ENCODE peak calls at places on chromosomes 5 and 9, in nine cellular contexts. One of them, this sample, is unnamed.

GRCh38 chr5:139689631-139690384 is 41.7 kb downstream of the CXXC5 start:
- DNase-seq in activated T-helper 2 cell treated with anti-CD3 and anti-CD28 coated beads, Interferon-gamma antibody, Interleukin-2, Interleukin-4, amounts not matched to agents 10 μg/mL and 5 μg/mL and 100 μg/mL, durations not matched to agents 14 hours and 24 hours and 36 hours: no peak
- DNase-seq in ELF-1: no peak
- DNase-seq in stimulated activated naive B cell treated with anti-CD40 and anti-IgM and Interleukin-4, amounts not matched to agents 10 μg/mL and 1 μg/mL and 100 μg/mL, for 72 hours: no peak
- DNase-seq in epithelial cell of esophagus: peak; percentile 42
- DNase-seq in CD8-positive, alpha-beta memory T cell: no peak
- DNase-seq in amygdala: peak; percentile 18
- DNase-seq in NCI-H1105 treated with DMSO at 0.1 percent for 48 hours: no peak
- DNase-seq in stimulated activated CD4-positive, alpha-beta T cell treated with anti-CD3 and anti-CD28 coated beads, Interleukin-15, amount 100 ng/mL, for 1 hour: no peak
- DNase-seq in this sample: no peak

GRCh38 chr5:160312139-160312959 is at the start of gene CCNJL:
- DNase-seq in stimulated activated naive B cell treated with anti-CD40 and anti-IgM and Interleukin-4, amounts not matched to agents 10 μg/mL and 1 μg/mL and 100 μg/mL, for 72 hours: no peak
- DNase-seq in activated T-helper 2 cell treated with anti-CD3 and anti-CD28 coated beads, Interferon-gamma antibody, Interleukin-2, Interleukin-4, amounts not matched to agents 10 μg/mL and 5 μg/mL and 100 μg/mL, durations not matched to agents 14 hours and 24 hours and 36 hours: no peak
- DNase-seq in CD8-positive, alpha-beta memory T cell: no peak
- DNase-seq in ELF-1: peak; percentile 67
- DNase-seq in epithelial cell of esophagus: peak; percentile 39
- DNase-seq in stimulated activated CD4-positive, alpha-beta T cell treated with anti-CD3 and anti-CD28 coated beads, Interleukin-15, amount 100 ng/mL, for 1 hour: no peak
- DNase-seq in amygdala: peak; percentile 56
- DNase-seq in NCI-H1105 treated with DMSO at 0.1 percent for 48 hours: peak; percentile 46
- DNase-seq in this sample: peak; percentile 80

GRCh38 chr5:139296862-139297326 is 3.4 kb downstream of the MATR3 start:
- DNase-seq in amygdala: no peak
- DNase-seq in NCI-H1105 treated with DMSO at 0.1 percent for 48 hours: no peak
- DNase-seq in CD8-positive, alpha-beta memory T cell: no peak
- DNase-seq in stimulated activated naive B cell treated with anti-CD40 and anti-IgM and Interleukin-4, amounts not matched to agents 10 μg/mL and 1 μg/mL and 100 μg/mL, for 72 hours: no peak
- DNase-seq in epithelial cell of esophagus: no peak
- DNase-seq in stimulated activated CD4-positive, alpha-beta T cell treated with anti-CD3 and anti-CD28 coated beads, Interleukin-15, amount 100 ng/mL, for 1 hour: no peak
- DNase-seq in activated T-helper 2 cell treated with anti-CD3 and anti-CD28 coated beads, Interferon-gamma antibody, Interleukin-2, Interleukin-4, amounts not matched to agents 10 μg/mL and 5 μg/mL and 100 μg/mL, durations not matched to agents 14 hours and 24 hours and 36 hours: no peak
- DNase-seq in ELF-1: peak; percentile 56
- DNase-seq in this sample: no peak

GRCh38 chr5:14357441-14357840 is 214.3 kb downstream of the TRIO start:
- DNase-seq in ELF-1: no peak
- DNase-seq in CD8-positive, alpha-beta memory T cell: no peak
- DNase-seq in amygdala: no peak
- DNase-seq in epithelial cell of esophagus: no peak
- DNase-seq in stimulated activated CD4-positive, alpha-beta T cell treated with anti-CD3 and anti-CD28 coated beads, Interleukin-15, amount 100 ng/mL, for 1 hour: no peak
- DNase-seq in activated T-helper 2 cell treated with anti-CD3 and anti-CD28 coated beads, Interferon-gamma antibody, Interleukin-2, Interleukin-4, amounts not matched to agents 10 μg/mL and 5 μg/mL and 100 μg/mL, durations not matched to agents 14 hours and 24 hours and 36 hours: no peak
- DNase-seq in NCI-H1105 treated with DMSO at 0.1 percent for 48 hours: no peak
- DNase-seq in stimulated activated naive B cell treated with anti-CD40 and anti-IgM and Interleukin-4, amounts not matched to agents 10 μg/mL and 1 μg/mL and 100 μg/mL, for 72 hours: no peak
- DNase-seq in this sample: no peak

GRCh38 chr5:15794117-15794985 is 294.4 kb downstream of the FBXL7 start:
- DNase-seq in ELF-1: no peak
- DNase-seq in stimulated activated CD4-positive, alpha-beta T cell treated with anti-CD3 and anti-CD28 coated beads, Interleukin-15, amount 100 ng/mL, for 1 hour: no peak
- DNase-seq in amygdala: no peak
- DNase-seq in NCI-H1105 treated with DMSO at 0.1 percent for 48 hours: no peak
- DNase-seq in stimulated activated naive B cell treated with anti-CD40 and anti-IgM and Interleukin-4, amounts not matched to agents 10 μg/mL and 1 μg/mL and 100 μg/mL, for 72 hours: no peak
- DNase-seq in activated T-helper 2 cell treated with anti-CD3 and anti-CD28 coated beads, Interferon-gamma antibody, Interleukin-2, Interleukin-4, amounts not matched to agents 10 μg/mL and 5 μg/mL and 100 μg/mL, durations not matched to agents 14 hours and 24 hours and 36 hours: no peak
- DNase-seq in epithelial cell of esophagus: peak; percentile 13
- DNase-seq in CD8-positive, alpha-beta memory T cell: no peak
- DNase-seq in this sample: no peak

GRCh38 chr9:98879094-98879957 is 64.4 kb upstream of the COL15A1 start:
- DNase-seq in NCI-H1105 treated with DMSO at 0.1 percent for 48 hours: no peak
- DNase-seq in ELF-1: no peak
- DNase-seq in amygdala: no peak
- DNase-seq in CD8-positive, alpha-beta memory T cell: no peak
- DNase-seq in stimulated activated naive B cell treated with anti-CD40 and anti-IgM and Interleukin-4, amounts not matched to agents 10 μg/mL and 1 μg/mL and 100 μg/mL, for 72 hours: no peak
- DNase-seq in epithelial cell of esophagus: no peak
- DNase-seq in activated T-helper 2 cell treated with anti-CD3 and anti-CD28 coated beads, Interferon-gamma antibody, Interleukin-2, Interleukin-4, amounts not matched to agents 10 μg/mL and 5 μg/mL and 100 μg/mL, durations not matched to agents 14 hours and 24 hours and 36 hours: no peak
- DNase-seq in stimulated activated CD4-positive, alpha-beta T cell treated with anti-CD3 and anti-CD28 coated beads, Interleukin-15, amount 100 ng/mL, for 1 hour: no peak
- DNase-seq in this sample: no peak

GRCh38 chr9:99019523-99020331 is 76.0 kb downstream of the COL15A1 start:
- DNase-seq in amygdala: no peak
- DNase-seq in CD8-positive, alpha-beta memory T cell: no peak
- DNase-seq in epithelial cell of esophagus: peak; percentile 90
- DNase-seq in activated T-helper 2 cell treated with anti-CD3 and anti-CD28 coated beads, Interferon-gamma antibody, Interleukin-2, Interleukin-4, amounts not matched to agents 10 μg/mL and 5 μg/mL and 100 μg/mL, durations not matched to agents 14 hours and 24 hours and 36 hours: no peak
- DNase-seq in ELF-1: peak; percentile 23
- DNase-seq in NCI-H1105 treated with DMSO at 0.1 percent for 48 hours: no peak
- DNase-seq in stimulated activated naive B cell treated with anti-CD40 and anti-IgM and Interleukin-4, amounts not matched to agents 10 μg/mL and 1 μg/mL and 100 μg/mL, for 72 hours: no peak
- DNase-seq in stimulated activated CD4-positive, alpha-beta T cell treated with anti-CD3 and anti-CD28 coated beads, Interleukin-15, amount 100 ng/mL, for 1 hour: no peak
- DNase-seq in this sample: no peak

GRCh38 chr9:4073371-4073770 is 226.5 kb downstream of the GLIS3 start:
- DNase-seq in amygdala: no peak
- DNase-seq in CD8-positive, alpha-beta memory T cell: no peak
- DNase-seq in stimulated activated CD4-positive, alpha-beta T cell treated with anti-CD3 and anti-CD28 coated beads, Interleukin-15, amount 100 ng/mL, for 1 hour: no peak
- DNase-seq in NCI-H1105 treated with DMSO at 0.1 percent for 48 hours: no peak
- DNase-seq in activated T-helper 2 cell treated with anti-CD3 and anti-CD28 coated beads, Interferon-gamma antibody, Interleukin-2, Interleukin-4, amounts not matched to agents 10 μg/mL and 5 μg/mL and 100 μg/mL, durations not matched to agents 14 hours and 24 hours and 36 hours: no peak
- DNase-seq in epithelial cell of esophagus: no peak
- DNase-seq in ELF-1: peak; percentile 58
- DNase-seq in stimulated activated naive B cell treated with anti-CD40 and anti-IgM and Interleukin-4, amounts not matched to agents 10 μg/mL and 1 μg/mL and 100 μg/mL, for 72 hours: no peak
- DNase-seq in this sample: no peak

GRCh38 chr9:133496901-133497411 is 18.1 kb upstream of the SLC2A6 start:
- DNase-seq in epithelial cell of esophagus: no peak
- DNase-seq in amygdala: no peak
- DNase-seq in stimulated activated naive B cell treated with anti-CD40 and anti-IgM and Interleukin-4, amounts not matched to agents 10 μg/mL and 1 μg/mL and 100 μg/mL, for 72 hours: no peak
- DNase-seq in ELF-1: no peak
- DNase-seq in CD8-positive, alpha-beta memory T cell: no peak
- DNase-seq in activated T-helper 2 cell treated with anti-CD3 and anti-CD28 coated beads, Interferon-gamma antibody, Interleukin-2, Interleukin-4, amounts not matched to agents 10 μg/mL and 5 μg/mL and 100 μg/mL, durations not matched to agents 14 hours and 24 hours and 36 hours: no peak
- DNase-seq in NCI-H1105 treated with DMSO at 0.1 percent for 48 hours: no peak
- DNase-seq in stimulated activated CD4-positive, alpha-beta T cell treated with anti-CD3 and anti-CD28 coated beads, Interleukin-15, amount 100 ng/mL, for 1 hour: no peak
- DNase-seq in this sample: no peak

GRCh38 chr5:74639538-74640449 is 734 bp downstream of the ENC1 start:
- DNase-seq in activated T-helper 2 cell treated with anti-CD3 and anti-CD28 coated beads, Interferon-gamma antibody, Interleukin-2, Interleukin-4, amounts not matched to agents 10 μg/mL and 5 μg/mL and 100 μg/mL, durations not matched to agents 14 hours and 24 hours and 36 hours: peak; percentile 18
- DNase-seq in CD8-positive, alpha-beta memory T cell: peak; percentile 25
- DNase-seq in stimulated activated CD4-positive, alpha-beta T cell treated with anti-CD3 and anti-CD28 coated beads, Interleukin-15, amount 100 ng/mL, for 1 hour: peak; percentile 16
- DNase-seq in stimulated activated naive B cell treated with anti-CD40 and anti-IgM and Interleukin-4, amounts not matched to agents 10 μg/mL and 1 μg/mL and 100 μg/mL, for 72 hours: peak; percentile 37
- DNase-seq in ELF-1: peak; percentile 61
- DNase-seq in amygdala: no peak
- DNase-seq in NCI-H1105 treated with DMSO at 0.1 percent for 48 hours: peak; percentile 31
- DNase-seq in epithelial cell of esophagus: peak; percentile 47
- DNase-seq in this sample: no peak

GRCh38 chr9:36895744-36896260 is 138.3 kb downstream of the PAX5 start:
- DNase-seq in epithelial cell of esophagus: no peak
- DNase-seq in stimulated activated naive B cell treated with anti-CD40 and anti-IgM and Interleukin-4, amounts not matched to agents 10 μg/mL and 1 μg/mL and 100 μg/mL, for 72 hours: no peak
- DNase-seq in CD8-positive, alpha-beta memory T cell: no peak
- DNase-seq in ELF-1: no peak
- DNase-seq in NCI-H1105 treated with DMSO at 0.1 percent for 48 hours: no peak
- DNase-seq in stimulated activated CD4-positive, alpha-beta T cell treated with anti-CD3 and anti-CD28 coated beads, Interleukin-15, amount 100 ng/mL, for 1 hour: no peak
- DNase-seq in amygdala: no peak
- DNase-seq in activated T-helper 2 cell treated with anti-CD3 and anti-CD28 coated beads, Interferon-gamma antibody, Interleukin-2, Interleukin-4, amounts not matched to agents 10 μg/mL and 5 μg/mL and 100 μg/mL, durations not matched to agents 14 hours and 24 hours and 36 hours: no peak
- DNase-seq in this sample: no peak

GRCh38 chr9:72839140-72839539 is 113.7 kb downstream of the ALDH1A1 start:
- DNase-seq in NCI-H1105 treated with DMSO at 0.1 percent for 48 hours: no peak
- DNase-seq in activated T-helper 2 cell treated with anti-CD3 and anti-CD28 coated beads, Interferon-gamma antibody, Interleukin-2, Interleukin-4, amounts not matched to agents 10 μg/mL and 5 μg/mL and 100 μg/mL, durations not matched to agents 14 hours and 24 hours and 36 hours: no peak
- DNase-seq in stimulated activated CD4-positive, alpha-beta T cell treated with anti-CD3 and anti-CD28 coated beads, Interleukin-15, amount 100 ng/mL, for 1 hour: no peak
- DNase-seq in stimulated activated naive B cell treated with anti-CD40 and anti-IgM and Interleukin-4, amounts not matched to agents 10 μg/mL and 1 μg/mL and 100 μg/mL, for 72 hours: no peak
- DNase-seq in CD8-positive, alpha-beta memory T cell: no peak
- DNase-seq in ELF-1: no peak
- DNase-seq in epithelial cell of esophagus: peak; percentile 29
- DNase-seq in amygdala: no peak
- DNase-seq in this sample: no peak

GRCh38 chr9:27329292-27329691 is 32.3 kb upstream of the EQTN start:
- DNase-seq in epithelial cell of esophagus: no peak
- DNase-seq in amygdala: peak; percentile 40
- DNase-seq in ELF-1: no peak
- DNase-seq in stimulated activated naive B cell treated with anti-CD40 and anti-IgM and Interleukin-4, amounts not matched to agents 10 μg/mL and 1 μg/mL and 100 μg/mL, for 72 hours: no peak
- DNase-seq in stimulated activated CD4-positive, alpha-beta T cell treated with anti-CD3 and anti-CD28 coated beads, Interleukin-15, amount 100 ng/mL, for 1 hour: no peak
- DNase-seq in CD8-positive, alpha-beta memory T cell: no peak
- DNase-seq in NCI-H1105 treated with DMSO at 0.1 percent for 48 hours: peak; percentile 31
- DNase-seq in activated T-helper 2 cell treated with anti-CD3 and anti-CD28 coated beads, Interferon-gamma antibody, Interleukin-2, Interleukin-4, amounts not matched to agents 10 μg/mL and 5 μg/mL and 100 μg/mL, durations not matched to agents 14 hours and 24 hours and 36 hours: no peak
- DNase-seq in this sample: no peak

GRCh38 chr5:57225553-57225952 is 51.7 kb downstream of the GPBP1 start:
- DNase-seq in NCI-H1105 treated with DMSO at 0.1 percent for 48 hours: no peak
- DNase-seq in activated T-helper 2 cell treated with anti-CD3 and anti-CD28 coated beads, Interferon-gamma antibody, Interleukin-2, Interleukin-4, amounts not matched to agents 10 μg/mL and 5 μg/mL and 100 μg/mL, durations not matched to agents 14 hours and 24 hours and 36 hours: no peak
- DNase-seq in stimulated activated naive B cell treated with anti-CD40 and anti-IgM and Interleukin-4, amounts not matched to agents 10 μg/mL and 1 μg/mL and 100 μg/mL, for 72 hours: no peak
- DNase-seq in stimulated activated CD4-positive, alpha-beta T cell treated with anti-CD3 and anti-CD28 coated beads, Interleukin-15, amount 100 ng/mL, for 1 hour: no peak
- DNase-seq in epithelial cell of esophagus: no peak
- DNase-seq in amygdala: no peak
- DNase-seq in ELF-1: no peak
- DNase-seq in CD8-positive, alpha-beta memory T cell: no peak
- DNase-seq in this sample: no peak

GRCh38 chr5:56598941-56599340 is 216.4 kb upstream of the MAP3K1 start:
- DNase-seq in NCI-H1105 treated with DMSO at 0.1 percent for 48 hours: no peak
- DNase-seq in epithelial cell of esophagus: no peak
- DNase-seq in activated T-helper 2 cell treated with anti-CD3 and anti-CD28 coated beads, Interferon-gamma antibody, Interleukin-2, Interleukin-4, amounts not matched to agents 10 μg/mL and 5 μg/mL and 100 μg/mL, durations not matched to agents 14 hours and 24 hours and 36 hours: no peak
- DNase-seq in stimulated activated naive B cell treated with anti-CD40 and anti-IgM and Interleukin-4, amounts not matched to agents 10 μg/mL and 1 μg/mL and 100 μg/mL, for 72 hours: no peak
- DNase-seq in amygdala: no peak
- DNase-seq in stimulated activated CD4-positive, alpha-beta T cell treated with anti-CD3 and anti-CD28 coated beads, Interleukin-15, amount 100 ng/mL, for 1 hour: no peak
- DNase-seq in CD8-positive, alpha-beta memory T cell: no peak
- DNase-seq in ELF-1: no peak
- DNase-seq in this sample: no peak

GRCh38 chr9:131826966-131827525 is 87.2 kb upstream of the RAPGEF1 start:
- DNase-seq in amygdala: no peak
- DNase-seq in ELF-1: no peak
- DNase-seq in NCI-H1105 treated with DMSO at 0.1 percent for 48 hours: no peak
- DNase-seq in stimulated activated naive B cell treated with anti-CD40 and anti-IgM and Interleukin-4, amounts not matched to agents 10 μg/mL and 1 μg/mL and 100 μg/mL, for 72 hours: no peak
- DNase-seq in activated T-helper 2 cell treated with anti-CD3 and anti-CD28 coated beads, Interferon-gamma antibody, Interleukin-2, Interleukin-4, amounts not matched to agents 10 μg/mL and 5 μg/mL and 100 μg/mL, durations not matched to agents 14 hours and 24 hours and 36 hours: no peak
- DNase-seq in epithelial cell of esophagus: peak; percentile 90
- DNase-seq in stimulated activated CD4-positive, alpha-beta T cell treated with anti-CD3 and anti-CD28 coated beads, Interleukin-15, amount 100 ng/mL, for 1 hour: no peak
- DNase-seq in CD8-positive, alpha-beta memory T cell: no peak
- DNase-seq in this sample: no peak

GRCh38 chr9:107650321-107650720 is 160.8 kb upstream of the KLF4 start:
- DNase-seq in CD8-positive, alpha-beta memory T cell: no peak
- DNase-seq in ELF-1: no peak
- DNase-seq in epithelial cell of esophagus: no peak
- DNase-seq in stimulated activated CD4-positive, alpha-beta T cell treated with anti-CD3 and anti-CD28 coated beads, Interleukin-15, amount 100 ng/mL, for 1 hour: no peak
- DNase-seq in stimulated activated naive B cell treated with anti-CD40 and anti-IgM and Interleukin-4, amounts not matched to agents 10 μg/mL and 1 μg/mL and 100 μg/mL, for 72 hours: no peak
- DNase-seq in activated T-helper 2 cell treated with anti-CD3 and anti-CD28 coated beads, Interferon-gamma antibody, Interleukin-2, Interleukin-4, amounts not matched to agents 10 μg/mL and 5 μg/mL and 100 μg/mL, durations not matched to agents 14 hours and 24 hours and 36 hours: no peak
- DNase-seq in amygdala: no peak
- DNase-seq in NCI-H1105 treated with DMSO at 0.1 percent for 48 hours: no peak
- DNase-seq in this sample: no peak

GRCh38 chr9:27385606-27386005 is 88.7 kb upstream of the EQTN start:
- DNase-seq in epithelial cell of esophagus: peak; percentile 57
- DNase-seq in CD8-positive, alpha-beta memory T cell: no peak
- DNase-seq in amygdala: no peak
- DNase-seq in ELF-1: peak; percentile 22
- DNase-seq in stimulated activated CD4-positive, alpha-beta T cell treated with anti-CD3 and anti-CD28 coated beads, Interleukin-15, amount 100 ng/mL, for 1 hour: no peak
- DNase-seq in NCI-H1105 treated with DMSO at 0.1 percent for 48 hours: peak; percentile 96
- DNase-seq in activated T-helper 2 cell treated with anti-CD3 and anti-CD28 coated beads, Interferon-gamma antibody, Interleukin-2, Interleukin-4, amounts not matched to agents 10 μg/mL and 5 μg/mL and 100 μg/mL, durations not matched to agents 14 hours and 24 hours and 36 hours: no peak
- DNase-seq in stimulated activated naive B cell treated with anti-CD40 and anti-IgM and Interleukin-4, amounts not matched to agents 10 μg/mL and 1 μg/mL and 100 μg/mL, for 72 hours: no peak
- DNase-seq in this sample: no peak

GRCh38 chr5:142740903-142741302 is 29.3 kb upstream of the ARHGAP26 start:
- DNase-seq in activated T-helper 2 cell treated with anti-CD3 and anti-CD28 coated beads, Interferon-gamma antibody, Interleukin-2, Interleukin-4, amounts not matched to agents 10 μg/mL and 5 μg/mL and 100 μg/mL, durations not matched to agents 14 hours and 24 hours and 36 hours: no peak
- DNase-seq in ELF-1: no peak
- DNase-seq in CD8-positive, alpha-beta memory T cell: no peak
- DNase-seq in stimulated activated naive B cell treated with anti-CD40 and anti-IgM and Interleukin-4, amounts not matched to agents 10 μg/mL and 1 μg/mL and 100 μg/mL, for 72 hours: no peak
- DNase-seq in NCI-H1105 treated with DMSO at 0.1 percent for 48 hours: no peak
- DNase-seq in epithelial cell of esophagus: no peak
- DNase-seq in stimulated activated CD4-positive, alpha-beta T cell treated with anti-CD3 and anti-CD28 coated beads, Interleukin-15, amount 100 ng/mL, for 1 hour: no peak
- DNase-seq in amygdala: no peak
- DNase-seq in this sample: no peak

GRCh38 chr5:129591508-129592160 is 131.5 kb downstream of the ADAMTS19 start:
- DNase-seq in ELF-1: no peak
- DNase-seq in stimulated activated naive B cell treated with anti-CD40 and anti-IgM and Interleukin-4, amounts not matched to agents 10 μg/mL and 1 μg/mL and 100 μg/mL, for 72 hours: no peak
- DNase-seq in amygdala: no peak
- DNase-seq in stimulated activated CD4-positive, alpha-beta T cell treated with anti-CD3 and anti-CD28 coated beads, Interleukin-15, amount 100 ng/mL, for 1 hour: no peak
- DNase-seq in epithelial cell of esophagus: peak; percentile 60
- DNase-seq in CD8-positive, alpha-beta memory T cell: no peak
- DNase-seq in activated T-helper 2 cell treated with anti-CD3 and anti-CD28 coated beads, Interferon-gamma antibody, Interleukin-2, Interleukin-4, amounts not matched to agents 10 μg/mL and 5 μg/mL and 100 μg/mL, durations not matched to agents 14 hours and 24 hours and 36 hours: no peak
- DNase-seq in NCI-H1105 treated with DMSO at 0.1 percent for 48 hours: no peak
- DNase-seq in this sample: no peak

GRCh38 chr9:127999461-127999860 is 18.7 kb upstream of the EEIG1 start:
- DNase-seq in amygdala: no peak
- DNase-seq in CD8-positive, alpha-beta memory T cell: no peak
- DNase-seq in NCI-H1105 treated with DMSO at 0.1 percent for 48 hours: no peak
- DNase-seq in epithelial cell of esophagus: no peak
- DNase-seq in activated T-helper 2 cell treated with anti-CD3 and anti-CD28 coated beads, Interferon-gamma antibody, Interleukin-2, Interleukin-4, amounts not matched to agents 10 μg/mL and 5 μg/mL and 100 μg/mL, durations not matched to agents 14 hours and 24 hours and 36 hours: no peak
- DNase-seq in ELF-1: no peak
- DNase-seq in stimulated activated naive B cell treated with anti-CD40 and anti-IgM and Interleukin-4, amounts not matched to agents 10 μg/mL and 1 μg/mL and 100 μg/mL, for 72 hours: no peak
- DNase-seq in stimulated activated CD4-positive, alpha-beta T cell treated with anti-CD3 and anti-CD28 coated beads, Interleukin-15, amount 100 ng/mL, for 1 hour: no peak
- DNase-seq in this sample: no peak